ENCODE peak calls at places on chromosome 16, in four cellular contexts. B is H1, Y is GM12878, T is Panc1. G is an unnamed sample. For H3K4me1, the result is how much of the 10 kb centered on the place peaks cover.

GRCh38 chr16:71628810-71629209 is 2.8 kb downstream of the MARVELD3 start:
- DNase-seq in T (no peak), Y (no peak), B (no peak), G (no peak)

GRCh38 chr16:52488837-52489289 is 58.1 kb downstream of the TOX3 start:
- DNase-seq in Y (no peak), B (no peak), T (no peak), G (no peak)

GRCh38 chr16:4888428-4889135 is 41.3 kb downstream of the UBN1 start:
- DNase-seq in B (no peak), Y (no peak), T (no peak), G (no peak)

GRCh38 chr16:57844416-57845030 is 42.2 kb upstream of the KIFC3 start:
- DNase-seq in B (no peak), T (no peak), Y (no peak), G (no peak)

GRCh38 chr16:75025766-75026165 is 26.9 kb downstream of the ZNRF1 start:
- DNase-seq in B (no peak), T (no peak), Y (no peak), G (no peak)

GRCh38 chr16:76940251-76940650 is 250.7 kb upstream of the MON1B start:
- DNase-seq in B (no peak), Y (no peak), T (no peak), G (no peak)

GRCh38 chr16:56793504-56793903 is 63.6 kb downstream of the NUP93 start:
- DNase-seq in B (no peak), T (no peak), Y (no peak), G (no peak)

GRCh38 chr16:61128545-61129323 is 907.5 kb downstream of the CDH8 start:
- DNase-seq in B (no peak), T (no peak), Y (no peak), G (no peak)

GRCh38 chr16:4615389-4616046 is 830 bp upstream of the UBALD1 start:
- DNase-seq in T (no peak), B (no peak), Y (no peak), G (no peak)

DNA sequence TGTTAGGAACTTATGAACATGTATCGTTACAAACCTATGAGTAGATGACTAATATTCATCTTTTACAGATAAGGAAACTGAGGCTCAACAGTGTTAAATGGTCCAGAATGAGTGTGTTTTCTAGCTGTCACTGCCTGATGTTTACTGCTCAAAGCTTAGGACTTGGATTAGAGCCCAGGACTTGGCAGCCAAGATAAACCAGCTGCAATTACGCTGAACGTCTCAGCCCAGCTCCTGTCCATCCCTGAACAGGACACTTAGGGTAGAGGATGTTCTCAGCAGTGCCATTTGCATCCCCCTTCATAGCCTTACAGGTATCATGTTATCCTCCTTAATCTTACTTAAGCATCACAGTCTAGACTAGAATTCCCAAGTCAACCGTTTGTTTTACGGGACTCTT is 286.0 kb downstream of the WWOX start:
- DNase-seq in Y (no peak), B (no peak), T (no peak), G (no peak)
- TF ChIP-seq CTCF in Y (no peak), B (no peak), T (no peak), G (no peak)

GRCh38 chr16:10169031-10169430 is 13.2 kb downstream of the GRIN2A start:
- DNase-seq in Y (no peak), T (no peak), B (no peak), G (no peak)

GRCh38 chr16:10162981-10163380 is 19.2 kb downstream of the GRIN2A start:
- DNase-seq in T (no peak), B (no peak), Y (no peak), G (no peak)

GRCh38 chr16:10168258-10168657 is 14.0 kb downstream of the GRIN2A start:
- DNase-seq in B (no peak), T (peak), Y (no peak), G (peak)

GRCh38 chr16:10170016-10170415 is 12.2 kb downstream of the GRIN2A start:
- DNase-seq in Y (no peak), T (no peak), B (no peak), G (no peak)

GRCh38 chr16:10165643-10166042 is 16.6 kb downstream of the GRIN2A start:
- DNase-seq in B (no peak), Y (no peak), T (no peak), G (no peak)
- TF ChIP-seq POLR2AphosphoS5 in B (no peak), Y (no peak), T (no peak), G (no peak)

DNA sequence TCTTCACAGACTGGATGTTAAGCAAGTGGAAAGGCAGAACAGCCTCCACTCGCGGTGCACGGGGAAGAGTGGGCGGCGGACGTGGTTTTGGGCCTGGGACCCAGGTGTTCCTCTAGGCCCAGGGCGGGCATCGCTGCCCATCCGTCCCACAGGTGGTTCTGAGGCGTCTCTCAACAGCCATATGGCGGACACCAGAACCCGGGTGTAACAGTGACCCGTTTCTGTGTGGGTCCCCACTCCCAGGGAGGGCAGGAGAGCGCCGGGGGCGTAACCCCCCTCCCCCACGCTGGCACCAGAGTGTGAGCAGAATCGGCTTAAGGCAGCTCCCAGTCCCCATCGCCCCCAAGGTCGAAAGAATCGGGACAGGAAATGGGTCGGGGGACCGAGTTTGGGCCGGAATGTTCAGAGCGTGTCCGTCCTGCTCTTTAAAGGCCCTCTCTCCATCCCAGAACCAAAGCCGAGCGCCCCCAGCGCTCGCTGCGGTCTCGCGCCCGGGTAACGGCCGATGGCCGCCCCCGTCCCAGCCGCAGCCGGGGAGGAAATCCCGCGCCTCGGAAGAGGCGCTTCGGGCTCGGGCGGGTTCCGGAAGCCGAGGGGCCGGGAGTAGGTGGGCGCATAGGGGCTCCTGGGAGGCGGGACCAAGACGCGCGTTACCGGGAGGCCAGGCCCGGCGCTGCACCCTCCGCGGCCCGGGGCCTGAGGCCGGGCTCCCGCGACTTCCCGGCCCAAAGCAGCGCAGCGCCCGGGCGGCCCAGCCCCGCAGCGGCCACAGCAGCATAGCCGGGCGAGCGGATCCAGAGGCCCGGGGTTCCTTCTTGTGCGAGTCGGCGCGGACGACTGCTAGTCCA is at the start of gene TK2:
- DNase-seq in B (peak), T (no peak), Y (no peak), G (no peak)
- H3K4me1 ChIP-seq in B (under half), T (under half), Y (under half), G (under half)

GRCh38 chr16:30526823-30527634 is 663 bp upstream of the ZNF768 start:
- DNase-seq in B (peak), T (peak), Y (peak), G (peak)
- TF ChIP-seq CTCF in B (no peak), T (no peak), Y (peak), G (no peak)